ENCODE peak calls at places on chromosomes 6 and 20, in eight cellular contexts. N is brain microvascular endothelial cell, K is SJSA1, L is endodermal cell, J is RWPE1, I is colonic mucosa, D is aorta, X is HCT116. O is an unnamed sample.

GRCh38 chr6:25343984-25344383 is 64.8 kb downstream of the CARMIL1 start:
- DNase-seq in K (no peak), D (no peak), L (no peak), X (no peak), N (no peak), I (no peak), J (no peak), O (no peak)

GRCh38 chr6:160424256-160424655 is 76.1 kb downstream of the SLC22A3 start:
- DNase-seq in J (peak; percentile 67), X (peak; percentile 10), L (no peak), K (no peak), N (no peak), I (no peak), D (no peak), O (no peak)

GRCh38 chr20:9021216-9021615 is 47.7 kb upstream of the PLCB4 start:
- DNase-seq in J (no peak), N (no peak), D (no peak), I (no peak), X (no peak), K (no peak), L (no peak), O (no peak)

GRCh38 chr6:53437557-53438202 is 88.9 kb upstream of the ELOVL5 start:
- DNase-seq in N (peak; percentile 84), X (peak; percentile 67), J (peak; percentile 46), I (peak; percentile 21), D (no peak), L (peak; percentile 76), K (peak; percentile 47), O (peak; percentile 39)

GRCh38 chr20:24998631-24999445 is 6.3 kb upstream of the APMAP start:
- DNase-seq in J (no peak), D (no peak), X (no peak), I (peak; percentile 14), K (peak; percentile 27), L (peak; percentile 24), N (no peak), O (no peak)

GRCh38 chr6:41634657-41635056 is 3.6 kb upstream of the MDFI start:
- DNase-seq in L (peak; percentile 69), N (no peak), D (no peak), K (no peak), J (no peak), X (no peak), I (no peak), O (no peak)

GRCh38 chr6:24584390-24584735 is 61.6 kb downstream of the KIAA0319 start:
- DNase-seq in X (no peak), K (no peak), J (no peak), L (no peak), I (no peak), N (no peak), D (no peak), O (no peak)

GRCh38 chr6:16049178-16049577 is 79.7 kb upstream of the MYLIP start:
- DNase-seq in I (no peak), J (no peak), X (no peak), L (no peak), N (peak; percentile 2), D (no peak), K (no peak), O (no peak)

GRCh38 chr20:32327087-32327681 is 30.9 kb upstream of the ASXL1 start:
- DNase-seq in K (no peak), I (no peak), X (no peak), N (peak; percentile 79), L (no peak), J (no peak), D (no peak), O (no peak)

GRCh38 chr6:26175428-26176181 is 88.4 kb downstream of the HFE start:
- DNase-seq in I (peak; percentile 79), D (no peak), N (peak; percentile 56), X (no peak), K (no peak), L (peak; percentile 80), J (no peak), O (no peak)

GRCh38 chr6:3228791-3229565 is 1.5 kb upstream of the TUBB2B start:
- DNase-seq in D (no peak), J (no peak), N (no peak), K (no peak), X (no peak), L (peak; percentile 83), I (no peak), O (no peak)

GRCh38 chr6:30600576-30600975 is 16.5 kb downstream of the PPP1R10 start:
- DNase-seq in N (no peak), I (no peak), J (no peak), D (peak; percentile 50), K (no peak), X (no peak), L (no peak), O (no peak)

GRCh38 chr6:146868671-146869209 is 270.0 kb downstream of the ADGB start:
- DNase-seq in I (no peak), X (no peak), J (no peak), N (no peak), K (no peak), D (no peak), L (no peak), O (no peak)

GRCh38 chr6:1767481-1768246 is 157.9 kb downstream of the FOXC1 start:
- DNase-seq in I (no peak), K (no peak), D (no peak), X (no peak), L (no peak), J (no peak), N (no peak), O (no peak)

GRCh38 chr6:1067346-1067745 is 244.6 kb upstream of the FOXQ1 start:
- DNase-seq in I (no peak), X (no peak), N (no peak), J (no peak), D (no peak), K (no peak), L (no peak), O (no peak)

GRCh38 chr6:73704798-73705197 is 8.8 kb downstream of the CD109 start:
- DNase-seq in N (no peak), I (no peak), X (no peak), D (no peak), L (no peak), J (no peak), K (no peak), O (no peak)

GRCh38 chr6:83824388-83824801 is 28.8 kb upstream of the RIPPLY2 start:
- DNase-seq in X (no peak), J (peak; percentile 54), K (no peak), N (peak; percentile 56), D (no peak), I (no peak), L (no peak), O (peak; percentile 81)

GRCh38 chr6:2855061-2855519 is 13.4 kb upstream of the SERPINB1 start:
- DNase-seq in I (no peak), X (no peak), D (no peak), J (no peak), N (peak; percentile 24), K (peak; percentile 70), L (no peak), O (no peak)

GRCh38 chr20:50325215-50325614 is 134.6 kb downstream of the CEBPB start:
- DNase-seq in N (no peak), X (no peak), J (no peak), K (no peak), D (no peak), I (no peak), L (no peak), O (no peak)

GRCh38 chr20:32235331-32236047 is 27.8 kb downstream of the POFUT1 start:
- DNase-seq in K (no peak), D (no peak), L (no peak), N (no peak), J (no peak), I (peak; percentile 79), X (no peak), O (no peak)

DNA sequence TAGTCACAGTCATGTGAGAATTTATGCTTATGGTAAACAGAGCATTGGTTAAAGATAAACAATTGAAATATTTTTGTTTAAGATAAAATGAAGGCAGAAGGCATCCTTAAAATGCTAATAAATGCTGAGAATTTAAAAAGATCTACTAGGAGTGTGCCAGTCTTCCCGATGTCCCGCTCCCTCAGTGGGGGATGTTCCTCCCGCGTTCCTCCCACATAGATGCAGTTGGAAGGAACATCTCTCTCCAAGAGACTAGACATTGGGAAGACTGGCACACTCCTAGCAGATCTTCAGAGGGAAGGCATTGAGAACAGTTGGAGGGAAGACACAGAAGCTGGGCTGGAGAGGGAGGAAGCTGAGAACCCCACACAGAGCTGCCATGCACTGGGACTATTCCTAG is 203.3 kb downstream of the EDN1 start:
- DNase-seq in N (no peak), D (no peak), J (no peak), L (no peak), X (no peak), K (no peak), I (no peak), O (no peak)
- H3K27ac ChIP-seq in N (no peak overlapping the region), D (no peak overlapping the region), J (no peak overlapping the region), L (no peak overlapping the region), X (no peak overlapping the region), K (no peak overlapping the region), I (no peak overlapping the region), O (no peak overlapping the region)

DNA sequence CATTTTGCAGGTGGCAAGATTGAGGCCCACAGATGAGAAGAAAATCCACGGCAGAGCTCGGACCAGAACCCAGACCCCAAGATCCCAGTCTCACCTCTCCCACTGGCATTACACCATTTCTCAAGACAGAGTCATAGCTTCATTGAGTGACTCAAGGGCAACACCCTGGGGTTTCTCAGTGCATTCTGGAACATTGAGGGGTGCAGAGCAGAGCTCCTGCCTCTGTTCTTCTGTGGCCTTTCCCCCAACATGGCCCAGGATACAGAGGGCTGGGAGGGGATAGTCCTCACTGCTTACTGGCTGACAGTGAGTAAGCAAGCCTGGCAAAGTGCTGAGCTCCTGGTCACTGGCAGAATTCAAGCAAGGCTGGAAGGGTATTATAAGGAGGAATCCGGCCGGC is 74.0 kb downstream of the MDGA1 start:
- DNase-seq in J (peak; percentile 38), D (peak; percentile 2), I (no peak), K (no peak), X (no peak), N (no peak), L (no peak), O (no peak)
- H3K27ac ChIP-seq in J (peak overlapping the region; percentile 76), D (no peak overlapping the region), I (no peak overlapping the region), K (no peak overlapping the region), X (no peak overlapping the region), N (no peak overlapping the region), L (no peak overlapping the region), O (peak overlapping the region; percentile 57)

DNA sequence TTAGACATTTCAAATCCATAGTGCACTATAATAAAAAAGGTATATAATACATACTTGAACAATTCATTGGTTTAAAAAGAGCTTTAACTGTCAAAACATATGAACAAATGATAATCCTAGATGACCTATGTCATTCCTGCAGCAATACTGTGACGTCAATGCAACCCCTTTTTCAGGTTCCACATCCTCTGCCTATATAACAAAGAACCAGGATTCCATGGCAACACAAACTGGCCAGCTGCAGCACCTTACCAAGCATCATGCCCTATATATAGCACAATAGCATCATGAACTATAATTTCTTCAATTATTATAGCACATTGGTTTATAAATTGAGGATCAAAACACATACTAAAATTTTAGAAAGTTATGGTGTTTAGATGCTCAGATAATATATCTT is 578 bp upstream of the PTCHD4 start:
- DNase-seq in K (no peak), I (no peak), X (no peak), N (no peak), L (no peak), J (no peak), D (no peak), O (no peak)
- H3K27ac ChIP-seq in K (peak overlapping the region; percentile 53), I (no peak overlapping the region), X (peak overlapping the region; percentile 47), N (no peak overlapping the region), L (peak overlapping the region; percentile 79), J (no peak overlapping the region), D (no peak overlapping the region), O (peak overlapping the region; percentile 80)

DNA sequence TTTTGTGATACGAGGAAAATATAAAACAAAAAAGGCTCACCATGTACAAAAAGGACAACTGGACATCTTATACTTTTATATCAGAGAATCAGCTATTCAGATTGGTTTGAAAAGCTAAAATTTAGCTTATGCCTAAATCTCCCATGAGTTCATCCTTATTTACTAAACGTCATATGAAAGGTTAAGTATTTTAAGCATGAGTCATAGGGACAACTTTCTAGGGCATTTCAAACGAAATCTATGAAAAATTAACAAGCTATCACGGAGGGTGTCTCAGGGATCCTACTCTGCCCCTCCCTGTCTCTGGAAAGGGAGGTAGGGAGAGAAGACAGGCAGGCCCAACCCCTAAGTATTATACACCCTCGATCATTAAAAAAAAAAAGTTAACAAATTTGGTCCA is 124.1 kb upstream of the LOC128125822 start:
- DNase-seq in N (no peak), J (no peak), D (no peak), X (no peak), K (no peak), L (no peak), I (no peak), O (no peak)
- H3K27ac ChIP-seq in N (no peak overlapping the region), J (no peak overlapping the region), D (no peak overlapping the region), X (no peak overlapping the region), K (no peak overlapping the region), L (no peak overlapping the region), I (no peak overlapping the region), O (no peak overlapping the region)

O was measured in epithelial cell of prostate.